ENCODE peak calls at places on chromosomes 16 and 17, in five cellular contexts. R is amniotic stem cell, I is HS-5, V is RWPE1, C is left colon. K is an unnamed sample.

GRCh38 chr17:38663125-38663751 is 11.5 kb downstream of the EPOP start:
- DNase-seq in V (peak), I (no peak), C (peak), R (peak), K (no peak)

GRCh38 chr16:49353650-49354049 is 20.0 kb upstream of the C16orf78 start:
- DNase-seq in R (no peak), I (no peak), V (no peak), C (no peak), K (no peak)

GRCh38 chr17:36942631-36943125 is 5.4 kb downstream of the LHX1 start:
- DNase-seq in V (no peak), R (no peak), I (no peak), C (no peak), K (no peak)

GRCh38 chr16:23330161-23330560 is 28.1 kb downstream of the SCNN1B start:
- DNase-seq in V (no peak), R (no peak), C (no peak), I (no peak), K (no peak)

GRCh38 chr16:57000271-57001025 is 11.1 kb downstream of the NLRC5 start:
- DNase-seq in C (no peak), I (peak), V (peak), R (peak), K (no peak)

GRCh38 chr16:68993885-68994284 is 111.6 kb upstream of the HAS3 start:
- DNase-seq in V (peak), R (peak), C (no peak), I (peak), K (peak)

GRCh38 chr17:4023220-4023619 is 59.0 kb upstream of the ATP2A3 start:
- DNase-seq in I (no peak), V (no peak), R (no peak), C (no peak), K (no peak)

GRCh38 chr16:84044108-84044488 is 1.5 kb upstream of the SLC38A8 start:
- DNase-seq in V (no peak), I (no peak), R (no peak), C (no peak), K (no peak)

GRCh38 chr16:88353691-88354090 is 29.1 kb upstream of the ZNF469 start:
- DNase-seq in R (no peak), V (no peak), C (no peak), I (no peak), K (no peak)

GRCh38 chr16:15749371-15749770 is 99.3 kb downstream of the NDE1 start:
- DNase-seq in V (no peak), C (no peak), I (no peak), R (no peak), K (no peak)

GRCh38 chr17:72101526-72101925 is 19.3 kb upstream of the SOX9 start:
- DNase-seq in C (no peak), V (no peak), I (no peak), R (no peak), K (no peak)

GRCh38 chr17:38701504-38702165 is 3.4 kb upstream of the MLLT6 start:
- DNase-seq in I (no peak), V (no peak), R (no peak), C (peak), K (no peak)

GRCh38 chr17:574061-574460 is 140.6 kb downstream of the VPS53 start:
- DNase-seq in R (no peak), V (no peak), C (no peak), I (no peak), K (no peak)

GRCh38 chr17:73103661-73104335 is 11.3 kb upstream of the SLC39A11 start:
- DNase-seq in R (no peak), I (no peak), C (no peak), V (no peak), K (no peak)

GRCh38 chr16:57627184-57627871 is 1.1 kb upstream of the ADGRG1 start:
- DNase-seq in R (peak), I (peak), C (no peak), V (no peak), K (no peak)

GRCh38 chr17:27915715-27916114 is 22.6 kb upstream of the LYRM9 start:
- DNase-seq in I (no peak), R (no peak), V (no peak), C (no peak), K (no peak)

GRCh38 chr17:52026075-52026474 is 132.4 kb downstream of the CA10 start:
- DNase-seq in I (no peak), V (no peak), C (no peak), R (no peak), K (no peak)

GRCh38 chr16:29653436-29653835 is 9.6 kb upstream of the SPN start:
- DNase-seq in V (no peak), R (no peak), I (no peak), C (no peak), K (no peak)

GRCh38 chr17:45848405-45848804 is 3.7 kb downstream of the SPPL2C start:
- DNase-seq in R (no peak), I (no peak), V (no peak), C (no peak), K (no peak)

GRCh38 chr16:75580-76501 is 2.2 kb upstream of the MPG start:
- DNase-seq in I (no peak), R (peak), V (peak), C (peak), K (no peak)

GRCh38 chr16:89009343-89010209 is 32.6 kb upstream of the CBFA2T3 start:
- DNase-seq in I (no peak), R (no peak), V (no peak), C (peak), K (no peak)

GRCh38 chr17:45857977-45858708 is 13.5 kb downstream of the SPPL2C start:
- DNase-seq in V (peak), C (no peak), I (no peak), R (peak), K (no peak)

GRCh38 chr17:50186661-50187402 is 14.6 kb downstream of the COL1A1 start:
- DNase-seq in R (no peak), C (no peak), V (no peak), I (no peak), K (no peak)

GRCh38 chr17:58968662-58969061 is 138.0 kb downstream of the TRIM37 start:
- DNase-seq in I (no peak), V (no peak), C (no peak), R (no peak), K (no peak)

GRCh38 chr17:38875477-38876080 is 5.7 kb downstream of the LASP1 start:
- DNase-seq in V (no peak), I (no peak), R (no peak), C (no peak), K (no peak)

GRCh38 chr16:85978976-85979375 is 80.0 kb downstream of the IRF8 start:
- DNase-seq in C (no peak), R (no peak), I (no peak), V (no peak), K (no peak)

GRCh38 chr16:3235856-3236669 is 1.1 kb upstream of the ZNF200 start:
- DNase-seq in R (no peak), V (no peak), I (no peak), C (peak), K (no peak)

GRCh38 chr17:69523252-69523861 is 108.9 kb downstream of the MAP2K6 start:
- DNase-seq in C (no peak), R (peak), V (peak), I (peak), K (no peak)

GRCh38 chr17:2170023-2170422 is 115.1 kb downstream of the HIC1 start:
- DNase-seq in I (no peak), R (no peak), V (no peak), C (peak), K (no peak)

GRCh38 chr16:56792960-56793359 is 63.0 kb downstream of the NUP93 start:
- DNase-seq in R (no peak), I (no peak), C (no peak), V (no peak), K (no peak)

GRCh38 chr16:48999034-48999433 is 282.6 kb downstream of the CBLN1 start:
- DNase-seq in V (no peak), I (no peak), C (no peak), R (no peak), K (no peak)

GRCh38 chr16:81703177-81704155 is 75.6 kb upstream of the PLCG2 start:
- DNase-seq in C (no peak), R (peak), I (no peak), V (peak), K (no peak)

GRCh38 chr17:77696151-77696719 is 262.3 kb upstream of the TNRC6C start:
- DNase-seq in C (no peak), R (no peak), V (no peak), I (no peak), K (no peak)

GRCh38 chr17:40373999-40374398 is 9.5 kb upstream of the GJD3 start:
- DNase-seq in R (no peak), I (no peak), V (no peak), C (peak), K (no peak)

GRCh38 chr17:44599298-44600175 is 42.3 kb downstream of the FZD2 start:
- DNase-seq in R (peak), I (peak), V (peak), C (peak), K (no peak)

GRCh38 chr17:16250635-16251034 is 33.6 kb downstream of the PIGL start:
- DNase-seq in R (no peak), C (no peak), I (no peak), V (no peak), K (no peak)